ENCODE peak calls at places on chromosomes 11 and 22, in four cellular contexts. W is K562, M is HepG2, F is GM12878. O is an unnamed sample.

GRCh38 chr11:19419813-19420212 is 179.1 kb upstream of the E2F8 start:
- DNase-seq in F (no peak), W (peak), M (no peak), O (peak)

GRCh38 chr11:69010361-69010891 is 2.6 kb downstream of the MRGPRF start:
- DNase-seq in M (no peak), F (no peak), W (no peak), O (no peak)

GRCh38 chr11:2770556-2771301 is 70.9 kb upstream of the KCNQ1OT1 start:
- DNase-seq in M (no peak), W (no peak), F (no peak), O (no peak)

GRCh38 chr11:68632802-68633201 is 51.5 kb upstream of the GAL start:
- DNase-seq in F (no peak), M (peak), W (peak), O (peak)

GRCh38 chr11:75557649-75558494 is 4.2 kb upstream of the SERPINH1 start:
- DNase-seq in F (no peak), M (no peak), W (peak), O (no peak)

GRCh38 chr22:47041201-47042115 is 279.0 kb downstream of the TBC1D22A start:
- DNase-seq in F (no peak), M (no peak), W (no peak), O (no peak)

GRCh38 chr11:69135420-69136363 is 20.0 kb upstream of the SMIM38 start:
- DNase-seq in W (no peak), M (no peak), F (no peak), O (no peak)

GRCh38 chr11:83007909-83008580 is 63.7 kb downstream of the RAB30 start:
- DNase-seq in F (no peak), W (peak), M (peak), O (no peak)

GRCh38 chr11:71433648-71434450 is 14.3 kb downstream of the DHCR7 start:
- DNase-seq in W (peak), F (no peak), M (peak), O (no peak)

GRCh38 chr11:23680488-23681230 is 816.2 kb upstream of the LUZP2 start:
- DNase-seq in M (peak), W (no peak), F (no peak), O (no peak)

GRCh38 chr11:72658989-72659640 is 15.1 kb downstream of the PDE2A start:
- DNase-seq in W (no peak), F (no peak), M (no peak), O (no peak)

GRCh38 chr11:67389477-67389876 is 2.3 kb upstream of the RAD9A start:
- DNase-seq in M (peak), F (no peak), W (peak), O (peak)

GRCh38 chr11:2142300-2142759 is 3.1 kb upstream of the IGF2 start:
- DNase-seq in F (no peak), W (no peak), M (no peak), O (no peak)

GRCh38 chr11:67664696-67665536 is 9.5 kb downstream of the ALDH3B2 start:
- DNase-seq in W (no peak), M (no peak), F (no peak), O (no peak)

GRCh38 chr11:36077886-36078685 is 134.2 kb downstream of the LDLRAD3 start:
- DNase-seq in W (no peak), F (no peak), M (no peak), O (no peak)

GRCh38 chr11:19683141-19683805 is 29.4 kb upstream of the NAV2 start:
- DNase-seq in F (no peak), W (no peak), M (no peak), O (no peak)

GRCh38 chr11:122253541-122254317 is 137.7 kb upstream of the BLID start:
- DNase-seq in M (no peak), F (no peak), W (no peak), O (no peak)

GRCh38 chr22:28031383-28031922 is 112.4 kb upstream of the PITPNB start:
- DNase-seq in F (no peak), W (no peak), M (no peak), O (no peak)

GRCh38 chr11:119166368-119167076 is 2.0 kb upstream of the NLRX1 start:
- DNase-seq in W (no peak), M (peak), F (no peak), O (peak)

GRCh38 chr11:128582496-128583366 is 4.6 kb downstream of the ETS1 start:
- DNase-seq in M (no peak), W (no peak), F (no peak), O (peak)
- TF ChIP-seq CHD2 in M (no peak), W (no peak), F (no peak), O (no peak)

GRCh38 chr22:23608583-23608982 is 23.5 kb downstream of the DRICH1 start:
- DNase-seq in M (no peak), F (no peak), W (peak), O (no peak)
- TF ChIP-seq JUNB in M (no peak), F (no peak), W (no peak), O (no peak)

DNA sequence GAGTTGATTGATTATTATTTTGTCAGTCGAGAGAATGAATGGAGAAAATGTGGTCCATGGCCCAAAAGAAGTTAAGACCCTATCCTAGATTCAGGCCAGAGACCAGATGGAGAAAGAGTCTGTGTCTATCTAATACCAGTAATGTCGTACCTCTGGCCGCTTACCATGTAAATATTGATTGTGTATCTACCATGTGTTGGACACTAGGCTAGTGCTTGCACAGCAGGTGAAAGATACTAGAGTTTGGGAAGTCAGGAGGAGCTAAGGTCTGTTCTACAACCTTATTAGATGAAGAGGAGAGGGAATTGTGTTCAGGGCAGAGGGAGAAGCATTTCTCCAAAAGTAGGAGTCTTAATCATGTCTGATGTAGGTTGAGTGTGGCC is 31.8 kb downstream of the PIK3IP1 start:
- DNase-seq in F (no peak), M (no peak), W (no peak), O (no peak)
- TF ChIP-seq CHD2 in F (no peak), M (no peak), W (no peak), O (no peak)

GRCh38 chr11:11981364-11981763 is 27.1 kb downstream of the DKK3 start:
- DNase-seq in M (no peak), W (no peak), F (no peak), O (no peak)
- TF ChIP-seq JUNB in M (no peak), W (no peak), F (no peak), O (no peak)

GRCh38 chr11:92141159-92141558 is 83.5 kb upstream of the FAT3 start:
- DNase-seq in F (no peak), M (peak), W (no peak), O (no peak)

GRCh38 chr11:92136792-92137191 is 87.8 kb upstream of the FAT3 start:
- DNase-seq in M (no peak), W (peak), F (no peak), O (peak)

GRCh38 chr11:92141725-92142124 is 82.9 kb upstream of the FAT3 start:
- DNase-seq in M (no peak), W (no peak), F (no peak), O (no peak)

GRCh38 chr11:92140021-92140420 is 84.6 kb upstream of the FAT3 start:
- DNase-seq in W (no peak), F (no peak), M (no peak), O (no peak)
- TF ChIP-seq CHD2 in W (no peak), F (no peak), M (no peak), O (no peak)

DNA sequence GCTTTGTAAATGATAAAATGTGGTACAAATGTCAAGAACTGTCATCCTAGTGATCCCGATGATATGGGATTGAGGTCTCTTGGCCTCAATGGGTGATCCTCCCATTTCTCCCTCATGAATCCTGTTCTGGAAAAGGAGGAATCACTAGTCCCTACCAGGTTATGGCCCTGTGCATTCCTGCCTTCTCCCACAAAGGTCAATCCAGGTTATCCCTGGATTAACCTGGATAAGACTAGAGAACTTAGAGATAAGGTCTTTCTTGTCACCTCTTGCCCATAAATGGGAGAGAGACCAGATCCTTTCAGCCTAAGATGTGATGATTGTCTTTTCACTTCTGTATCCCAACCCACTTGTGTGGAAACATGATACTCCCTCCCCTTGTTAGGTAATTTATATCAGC is 396.7 kb downstream of the BUD13 start:
- DNase-seq in F (no peak), M (no peak), W (no peak), O (no peak)
- TF ChIP-seq JUNB in F (no peak), M (no peak), W (no peak), O (no peak)

O was measured in A549.